ENCODE peak calls at places on chromosomes 16 and 17, in four cellular contexts. C, B, I and X are unnamed samples.

GRCh38 chr17:2695961-2696760 is 15.4 kb downstream of the CLUH start:
- DNase-seq in C (no peak), B (no peak), I (no peak), X (no peak)

GRCh38 chr16:67483150-67483549 is at the start of gene AGRP:
- DNase-seq in C (no peak), B (no peak), I (no peak), X (no peak)

GRCh38 chr17:60514053-60514452 is 12.0 kb downstream of the APPBP2 start:
- DNase-seq in C (no peak), B (no peak), I (no peak), X (no peak)

GRCh38 chr16:50611995-50612848 is 64.0 kb downstream of the NKD1 start:
- DNase-seq in C (no peak), B (no peak), I (no peak), X (no peak)

GRCh38 chr17:14123579-14124278 is 54.4 kb downstream of the COX10 start:
- DNase-seq in C (no peak), B (peak), I (no peak), X (no peak)

GRCh38 chr17:7046127-7046724 is 2.3 kb upstream of the SLC16A11 start:
- DNase-seq in C (no peak), B (no peak), I (peak), X (no peak)

GRCh38 chr16:11310997-11311561 is 29.9 kb upstream of the PRM1 start:
- DNase-seq in C (no peak), B (peak), I (no peak), X (no peak)

GRCh38 chr17:38705523-38705802 is 390 bp downstream of the MLLT6 start:
- DNase-seq in C (no peak), B (no peak), I (no peak), X (no peak)

GRCh38 chr16:80024443-80024842 is 423.9 kb upstream of the MAF start:
- DNase-seq in C (no peak), B (no peak), I (no peak), X (no peak)

GRCh38 chr16:73066927-73067670 is 19.2 kb upstream of the ZFHX3 start:
- DNase-seq in C (no peak), B (no peak), I (peak), X (no peak)

GRCh38 chr17:64411999-64412771 is 21.5 kb upstream of the PECAM1 start:
- DNase-seq in C (no peak), B (no peak), I (peak), X (no peak)

GRCh38 chr16:19284207-19284606 is 1.3 kb upstream of the CLEC19A start:
- DNase-seq in C (no peak), B (no peak), I (no peak), X (no peak)

GRCh38 chr16:63008688-63009087 is 972.5 kb upstream of the CDH8 start:
- DNase-seq in C (no peak), B (no peak), I (no peak), X (no peak)

GRCh38 chr17:72419866-72420774 is 299.3 kb downstream of the SOX9 start:
- DNase-seq in C (no peak), B (peak), I (no peak), X (no peak)

GRCh38 chr16:30786936-30787612 is at the start of gene ZNF629:
- DNase-seq in C (peak), B (no peak), I (peak), X (no peak)

GRCh38 chr16:12439443-12440232 is 364.0 kb downstream of the CPPED1 start:
- DNase-seq in C (no peak), B (no peak), I (no peak), X (no peak)

GRCh38 chr17:78117027-78117981 is 11.3 kb downstream of the TMC6 start:
- DNase-seq in C (no peak), B (peak), I (no peak), X (no peak)

GRCh38 chr17:80233202-80233601 is 13.0 kb downstream of the SLC26A11 start:
- DNase-seq in C (no peak), B (no peak), I (no peak), X (no peak)

GRCh38 chr17:7393613-7394451 is 493 bp downstream of the PLSCR3 start:
- DNase-seq in C (no peak), B (no peak), I (peak), X (no peak)

GRCh38 chr16:21277045-21277926 is 804 bp downstream of the CRYM start:
- DNase-seq in C (no peak), B (no peak), I (no peak), X (no peak)

GRCh38 chr17:6496116-6496481 is 51.8 kb downstream of the PIMREG start:
- DNase-seq in C (no peak), B (no peak), I (no peak), X (no peak)

GRCh38 chr17:49687878-49688491 is 10.1 kb upstream of the SPOP start:
- DNase-seq in C (no peak), B (no peak), I (peak), X (no peak)

GRCh38 chr16:70162041-70162451 is 11.5 kb upstream of the CLEC18C start:
- DNase-seq in C (no peak), B (no peak), I (peak), X (peak)

GRCh38 chr16:79810449-79811189 is 210.1 kb upstream of the MAF start:
- DNase-seq in C (no peak), B (no peak), I (no peak), X (no peak)

GRCh38 chr16:987846-988245 is 6.3 kb downstream of the SOX8 start:
- DNase-seq in C (no peak), B (no peak), I (no peak), X (no peak)

GRCh38 chr16:71929048-71929447 is 33.7 kb downstream of the IST1 start:
- DNase-seq in C (no peak), B (no peak), I (peak), X (no peak)

GRCh38 chr17:4476512-4477070 is 22.1 kb upstream of the SPNS2 start:
- DNase-seq in C (no peak), B (no peak), I (no peak), X (no peak)

GRCh38 chr16:22291020-22291419 is 6.2 kb upstream of the POLR3E start:
- DNase-seq in C (no peak), B (no peak), I (no peak), X (no peak)

GRCh38 chr17:9768381-9768934 is 22.9 kb downstream of the DHRS7C start:
- DNase-seq in C (no peak), B (no peak), I (peak), X (no peak)

GRCh38 chr17:2694381-2695242 is 17.0 kb downstream of the CLUH start:
- DNase-seq in C (no peak), B (no peak), I (no peak), X (no peak)